ENCODE peak calls at places on chromosomes 11 and 22, in eight cellular contexts. One of them, this sample, is unnamed.

GRCh38 chr11:67504023-67504949 is 877 bp downstream of the PITPNM1 start:
- DNase-seq in mucosa of descending colon: peak; percentile 43
- DNase-seq in A549: peak; percentile 32
- DNase-seq in nephron progenitor cell: peak; percentile 79
- DNase-seq in mesothelial cell of epicardium: no peak
- DNase-seq in choroid plexus epithelial cell: peak; percentile 52
- DNase-seq in activated CD8-positive, alpha-beta T cell treated with anti-CD3 and anti-CD28 coated beads for 36 hours: peak; percentile 54
- DNase-seq in endodermal cell: peak; percentile 73
- DNase-seq in this sample: no peak

GRCh38 chr11:64007629-64008282 is 21.5 kb downstream of the OTUB1 start:
- DNase-seq in mucosa of descending colon: peak; percentile 61
- DNase-seq in A549: peak; percentile 86
- DNase-seq in nephron progenitor cell: peak; percentile 73
- DNase-seq in mesothelial cell of epicardium: no peak
- DNase-seq in choroid plexus epithelial cell: peak; percentile 34
- DNase-seq in activated CD8-positive, alpha-beta T cell treated with anti-CD3 and anti-CD28 coated beads for 36 hours: peak; percentile 8
- DNase-seq in endodermal cell: peak; percentile 88
- DNase-seq in this sample: no peak

GRCh38 chr11:67265633-67266423 is 445 bp upstream of the GRK2 start:
- DNase-seq in mucosa of descending colon: peak; percentile 84
- DNase-seq in A549: peak; percentile 76
- DNase-seq in nephron progenitor cell: peak; percentile 90
- DNase-seq in mesothelial cell of epicardium: peak; percentile 65
- DNase-seq in choroid plexus epithelial cell: peak; percentile 51
- DNase-seq in activated CD8-positive, alpha-beta T cell treated with anti-CD3 and anti-CD28 coated beads for 36 hours: peak; percentile 76
- DNase-seq in endodermal cell: peak; percentile 93
- DNase-seq in this sample: no peak

GRCh38 chr22:36860821-36861659 is at the start of gene NCF4:
- DNase-seq in mucosa of descending colon: peak; percentile 61
- DNase-seq in A549: no peak
- DNase-seq in nephron progenitor cell: no peak
- DNase-seq in mesothelial cell of epicardium: no peak
- DNase-seq in choroid plexus epithelial cell: no peak
- DNase-seq in activated CD8-positive, alpha-beta T cell treated with anti-CD3 and anti-CD28 coated beads for 36 hours: peak; percentile 75
- DNase-seq in endodermal cell: no peak
- DNase-seq in this sample: no peak

GRCh38 chr22:41914611-41915034 is 251 bp downstream of the SHISA8 start:
- DNase-seq in mucosa of descending colon: no peak
- DNase-seq in A549: no peak
- DNase-seq in nephron progenitor cell: peak; percentile 47
- DNase-seq in mesothelial cell of epicardium: no peak
- DNase-seq in choroid plexus epithelial cell: no peak
- DNase-seq in activated CD8-positive, alpha-beta T cell treated with anti-CD3 and anti-CD28 coated beads for 36 hours: no peak
- DNase-seq in endodermal cell: peak; percentile 68
- DNase-seq in this sample: no peak

GRCh38 chr11:122656631-122657101 is 1.1 kb downstream of the UBASH3B start:
- DNase-seq in mucosa of descending colon: peak; percentile 26
- DNase-seq in A549: peak; percentile 60
- DNase-seq in nephron progenitor cell: peak; percentile 42
- DNase-seq in mesothelial cell of epicardium: no peak
- DNase-seq in choroid plexus epithelial cell: no peak
- DNase-seq in activated CD8-positive, alpha-beta T cell treated with anti-CD3 and anti-CD28 coated beads for 36 hours: peak; percentile 59
- DNase-seq in endodermal cell: peak; percentile 85
- DNase-seq in this sample: no peak

GRCh38 chr11:125603207-125603606 is 10.6 kb downstream of the STT3A start:
- DNase-seq in mucosa of descending colon: no peak
- DNase-seq in A549: no peak
- DNase-seq in nephron progenitor cell: no peak
- DNase-seq in mesothelial cell of epicardium: no peak
- DNase-seq in choroid plexus epithelial cell: peak; percentile 43
- DNase-seq in activated CD8-positive, alpha-beta T cell treated with anti-CD3 and anti-CD28 coated beads for 36 hours: no peak
- DNase-seq in endodermal cell: no peak
- DNase-seq in this sample: no peak

GRCh38 chr22:22822106-22822505 is 65.5 kb upstream of the IGLL5 start:
- DNase-seq in mucosa of descending colon: no peak
- DNase-seq in A549: no peak
- DNase-seq in nephron progenitor cell: no peak
- DNase-seq in mesothelial cell of epicardium: no peak
- DNase-seq in choroid plexus epithelial cell: no peak
- DNase-seq in activated CD8-positive, alpha-beta T cell treated with anti-CD3 and anti-CD28 coated beads for 36 hours: no peak
- DNase-seq in endodermal cell: no peak
- DNase-seq in this sample: no peak

GRCh38 chr11:28133146-28133545 is 25.0 kb downstream of the METTL15 start:
- DNase-seq in mucosa of descending colon: no peak
- DNase-seq in A549: no peak
- DNase-seq in nephron progenitor cell: no peak
- DNase-seq in mesothelial cell of epicardium: no peak
- DNase-seq in choroid plexus epithelial cell: peak; percentile 48
- DNase-seq in activated CD8-positive, alpha-beta T cell treated with anti-CD3 and anti-CD28 coated beads for 36 hours: no peak
- DNase-seq in endodermal cell: no peak
- DNase-seq in this sample: no peak

GRCh38 chr11:19972637-19973036 is 187.6 kb downstream of the DBX1 start:
- DNase-seq in mucosa of descending colon: no peak
- DNase-seq in A549: no peak
- DNase-seq in nephron progenitor cell: no peak
- DNase-seq in mesothelial cell of epicardium: no peak
- DNase-seq in choroid plexus epithelial cell: no peak
- DNase-seq in activated CD8-positive, alpha-beta T cell treated with anti-CD3 and anti-CD28 coated beads for 36 hours: no peak
- DNase-seq in endodermal cell: no peak
- DNase-seq in this sample: no peak

GRCh38 chr11:5703741-5704536 is 14.3 kb downstream of the TRIM22 start:
- DNase-seq in mucosa of descending colon: no peak
- DNase-seq in A549: no peak
- DNase-seq in nephron progenitor cell: no peak
- DNase-seq in mesothelial cell of epicardium: no peak
- DNase-seq in choroid plexus epithelial cell: no peak
- DNase-seq in activated CD8-positive, alpha-beta T cell treated with anti-CD3 and anti-CD28 coated beads for 36 hours: no peak
- DNase-seq in endodermal cell: no peak
- DNase-seq in this sample: no peak

GRCh38 chr11:14357843-14358728 is 897 bp downstream of the RRAS2 start:
- DNase-seq in mucosa of descending colon: peak; percentile 69
- DNase-seq in A549: peak; percentile 58
- DNase-seq in nephron progenitor cell: peak; percentile 83
- DNase-seq in mesothelial cell of epicardium: peak; percentile 39
- DNase-seq in choroid plexus epithelial cell: peak; percentile 68
- DNase-seq in activated CD8-positive, alpha-beta T cell treated with anti-CD3 and anti-CD28 coated beads for 36 hours: peak; percentile 53
- DNase-seq in endodermal cell: peak; percentile 90
- DNase-seq in this sample: no peak

GRCh38 chr22:43239102-43239875 is 52.4 kb upstream of the TTLL12 start:
- DNase-seq in mucosa of descending colon: no peak
- DNase-seq in A549: no peak
- DNase-seq in nephron progenitor cell: no peak
- DNase-seq in mesothelial cell of epicardium: no peak
- DNase-seq in choroid plexus epithelial cell: no peak
- DNase-seq in activated CD8-positive, alpha-beta T cell treated with anti-CD3 and anti-CD28 coated beads for 36 hours: no peak
- DNase-seq in endodermal cell: no peak
- DNase-seq in this sample: no peak

GRCh38 chr11:117230286-117230961 is 1.4 kb downstream of the PCSK7 start:
- DNase-seq in mucosa of descending colon: no peak
- DNase-seq in A549: no peak
- DNase-seq in nephron progenitor cell: no peak
- DNase-seq in mesothelial cell of epicardium: no peak
- DNase-seq in choroid plexus epithelial cell: peak; percentile 52
- DNase-seq in activated CD8-positive, alpha-beta T cell treated with anti-CD3 and anti-CD28 coated beads for 36 hours: peak; percentile 79
- DNase-seq in endodermal cell: no peak
- DNase-seq in this sample: no peak

GRCh38 chr11:75239551-75240290 is 853 bp upstream of the TPBGL start:
- DNase-seq in mucosa of descending colon: no peak
- DNase-seq in A549: no peak
- DNase-seq in nephron progenitor cell: no peak
- DNase-seq in mesothelial cell of epicardium: no peak
- DNase-seq in choroid plexus epithelial cell: no peak
- DNase-seq in activated CD8-positive, alpha-beta T cell treated with anti-CD3 and anti-CD28 coated beads for 36 hours: no peak
- DNase-seq in endodermal cell: peak; percentile 56
- DNase-seq in this sample: no peak

GRCh38 chr11:72959998-72960731 is 146.0 kb downstream of the ATG16L2 start:
- DNase-seq in mucosa of descending colon: no peak
- DNase-seq in A549: no peak
- DNase-seq in nephron progenitor cell: no peak
- DNase-seq in mesothelial cell of epicardium: no peak
- DNase-seq in choroid plexus epithelial cell: no peak
- DNase-seq in activated CD8-positive, alpha-beta T cell treated with anti-CD3 and anti-CD28 coated beads for 36 hours: no peak
- DNase-seq in endodermal cell: no peak
- DNase-seq in this sample: no peak

GRCh38 chr22:20084547-20085413 is 4.7 kb downstream of the DGCR8 start:
- DNase-seq in mucosa of descending colon: no peak
- DNase-seq in A549: peak; percentile 38
- DNase-seq in nephron progenitor cell: peak; percentile 65
- DNase-seq in mesothelial cell of epicardium: no peak
- DNase-seq in choroid plexus epithelial cell: peak; percentile 12
- DNase-seq in activated CD8-positive, alpha-beta T cell treated with anti-CD3 and anti-CD28 coated beads for 36 hours: peak; percentile 57
- DNase-seq in endodermal cell: peak; percentile 92
- DNase-seq in this sample: no peak

GRCh38 chr11:114953039-114953438 is 274.7 kb downstream of the NXPE2 start:
- DNase-seq in mucosa of descending colon: peak; percentile 2
- DNase-seq in A549: no peak
- DNase-seq in nephron progenitor cell: no peak
- DNase-seq in mesothelial cell of epicardium: no peak
- DNase-seq in choroid plexus epithelial cell: no peak
- DNase-seq in activated CD8-positive, alpha-beta T cell treated with anti-CD3 and anti-CD28 coated beads for 36 hours: no peak
- DNase-seq in endodermal cell: peak; percentile 58
- DNase-seq in this sample: no peak
- TF ChIP-seq CTCF in mucosa of descending colon: no peak
- TF ChIP-seq CTCF in A549: no peak
- TF ChIP-seq CTCF in nephron progenitor cell: peak; percentile 14
- TF ChIP-seq CTCF in mesothelial cell of epicardium: no peak
- TF ChIP-seq CTCF in choroid plexus epithelial cell: no peak
- TF ChIP-seq CTCF in activated CD8-positive, alpha-beta T cell treated with anti-CD3 and anti-CD28 coated beads for 36 hours: no peak
- TF ChIP-seq CTCF in endodermal cell: peak; percentile 73
- TF ChIP-seq CTCF in this sample: no peak

GRCh38 chr11:56841210-56841810 is 92.8 kb upstream of the OR9G4 start:
- DNase-seq in mucosa of descending colon: peak; percentile 77
- DNase-seq in A549: peak; percentile 35
- DNase-seq in nephron progenitor cell: peak; percentile 58
- DNase-seq in mesothelial cell of epicardium: no peak
- DNase-seq in choroid plexus epithelial cell: peak; percentile 77
- DNase-seq in activated CD8-positive, alpha-beta T cell treated with anti-CD3 and anti-CD28 coated beads for 36 hours: peak; percentile 54
- DNase-seq in endodermal cell: peak; percentile 79
- DNase-seq in this sample: peak; percentile 23
- TF ChIP-seq CTCF in mucosa of descending colon: peak; percentile 37
- TF ChIP-seq CTCF in A549: peak; percentile 89
- TF ChIP-seq CTCF in nephron progenitor cell: peak; percentile 70
- TF ChIP-seq CTCF in mesothelial cell of epicardium: peak; percentile 75
- TF ChIP-seq CTCF in choroid plexus epithelial cell: peak; percentile 77
- TF ChIP-seq CTCF in activated CD8-positive, alpha-beta T cell treated with anti-CD3 and anti-CD28 coated beads for 36 hours: peak; percentile 71
- TF ChIP-seq CTCF in endodermal cell: peak; percentile 88
- TF ChIP-seq CTCF in this sample: peak; percentile 76

DNA sequence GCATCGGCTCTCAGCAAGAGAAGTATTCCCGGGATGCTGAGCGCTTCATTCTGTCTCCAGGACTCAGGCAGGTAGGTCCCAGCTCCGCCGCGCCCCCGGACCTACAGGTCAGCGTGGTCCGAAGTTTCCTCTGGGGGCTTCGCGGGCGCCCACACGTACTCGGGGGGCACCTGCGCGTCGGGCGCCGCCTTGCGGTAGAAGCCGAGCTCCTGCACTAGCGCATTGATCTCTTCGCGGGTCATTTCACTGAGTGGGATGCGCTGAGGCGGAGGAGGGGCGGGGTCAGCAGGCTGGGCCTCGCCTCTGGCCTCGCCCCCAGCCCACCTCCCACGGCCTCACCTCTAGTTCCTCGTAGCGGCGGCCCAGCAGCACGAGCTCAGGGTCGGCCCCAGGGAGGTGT is 2.5 kb downstream of the SELENOM start:
- DNase-seq in mucosa of descending colon: no peak
- DNase-seq in A549: no peak
- DNase-seq in nephron progenitor cell: peak; percentile 82
- DNase-seq in mesothelial cell of epicardium: no peak
- DNase-seq in choroid plexus epithelial cell: no peak
- DNase-seq in activated CD8-positive, alpha-beta T cell treated with anti-CD3 and anti-CD28 coated beads for 36 hours: peak; percentile 48
- DNase-seq in endodermal cell: peak; percentile 95
- DNase-seq in this sample: no peak
- TF ChIP-seq CTCF in mucosa of descending colon: no peak
- TF ChIP-seq CTCF in A549: no peak
- TF ChIP-seq CTCF in nephron progenitor cell: peak; percentile 72
- TF ChIP-seq CTCF in mesothelial cell of epicardium: peak; percentile 31
- TF ChIP-seq CTCF in choroid plexus epithelial cell: peak; percentile 51
- TF ChIP-seq CTCF in activated CD8-positive, alpha-beta T cell treated with anti-CD3 and anti-CD28 coated beads for 36 hours: peak; percentile 35
- TF ChIP-seq CTCF in endodermal cell: peak; percentile 94
- TF ChIP-seq CTCF in this sample: peak; percentile 26

DNA sequence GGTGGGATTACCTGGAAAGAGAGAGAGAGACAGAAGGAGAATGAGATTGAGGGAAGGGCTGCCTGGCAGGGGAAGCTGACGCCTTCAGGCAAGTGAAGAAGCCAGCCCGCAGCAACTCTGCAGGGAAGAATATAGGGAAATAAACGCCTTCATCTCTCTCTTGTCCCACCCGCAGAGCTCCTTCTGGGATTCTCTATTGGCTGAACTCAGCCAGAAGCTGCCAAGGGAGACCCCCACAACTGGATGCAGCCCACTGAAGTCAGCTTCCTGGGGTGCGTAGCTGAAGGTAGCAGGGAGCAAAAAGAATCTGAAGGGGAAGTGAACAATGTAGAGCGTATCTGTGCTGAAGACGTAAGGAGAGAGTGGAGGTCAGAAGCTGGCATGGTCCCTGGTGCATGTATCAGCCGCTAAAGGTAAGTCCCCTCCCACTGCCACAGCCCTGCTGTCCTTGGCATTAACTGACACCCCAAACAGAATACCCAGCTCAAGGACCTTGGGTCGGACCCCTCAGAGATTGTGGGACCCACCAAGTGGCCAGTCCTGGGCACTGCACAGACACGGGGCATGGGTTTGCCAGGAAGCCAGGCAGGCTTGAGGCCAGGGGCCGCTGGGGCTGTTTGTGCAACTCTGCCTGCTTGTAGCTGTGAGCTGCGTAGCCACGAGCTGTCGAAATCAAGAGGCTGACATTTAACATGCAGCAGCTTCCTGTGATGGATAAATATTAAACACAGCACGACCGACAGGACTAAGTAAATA is 469.9 kb downstream of the MN1 start:
- DNase-seq in mucosa of descending colon: peak; percentile 27
- DNase-seq in A549: peak; percentile 43
- DNase-seq in nephron progenitor cell: peak; percentile 55
- DNase-seq in mesothelial cell of epicardium: no peak
- DNase-seq in choroid plexus epithelial cell: peak; percentile 86
- DNase-seq in activated CD8-positive, alpha-beta T cell treated with anti-CD3 and anti-CD28 coated beads for 36 hours: peak; percentile 10
- DNase-seq in endodermal cell: peak; percentile 85
- DNase-seq in this sample: no peak
- TF ChIP-seq CTCF in mucosa of descending colon: no peak
- TF ChIP-seq CTCF in A549: peak; percentile 30
- TF ChIP-seq CTCF in nephron progenitor cell: peak; percentile 42
- TF ChIP-seq CTCF in mesothelial cell of epicardium: peak; percentile 55
- TF ChIP-seq CTCF in choroid plexus epithelial cell: peak; percentile 69
- TF ChIP-seq CTCF in activated CD8-positive, alpha-beta T cell treated with anti-CD3 and anti-CD28 coated beads for 36 hours: no peak
- TF ChIP-seq CTCF in endodermal cell: peak; percentile 69
- TF ChIP-seq CTCF in this sample: peak; percentile 36

This sample was measured in AG09319.